ENCODE peak calls at places on chromosomes 1 and 21, in six cellular contexts. P is AG09309, B is NT2/D1, C is fibroblast of lung, O is tibial nerve, M is AG10803. S is an unnamed sample.

GRCh38 chr1:66370462-66370907 is 163.5 kb upstream of the SGIP1 start:
- DNase-seq in O (no peak), C (no peak), B (no peak), M (no peak), P (no peak), S (no peak)

GRCh38 chr1:210730023-210730422 is 401.3 kb downstream of the HHAT start:
- DNase-seq in P (no peak), O (no peak), M (no peak), B (no peak), C (no peak), S (no peak)

GRCh38 chr1:170730443-170730842 is 66.5 kb downstream of the PRRX1 start:
- DNase-seq in P (no peak), B (no peak), M (peak; percentile 46), C (no peak), O (no peak), S (no peak)

GRCh38 chr1:77370161-77370560 is 88.3 kb downstream of the AK5 start:
- DNase-seq in B (no peak), O (no peak), P (no peak), M (peak; percentile 21), C (no peak), S (peak; percentile 33)

GRCh38 chr1:177287237-177287636 is 116.5 kb downstream of the BRINP2 start:
- DNase-seq in O (no peak), M (no peak), P (no peak), B (no peak), C (no peak), S (no peak)

GRCh38 chr21:31731112-31731801 is 661 bp downstream of the SCAF4 start:
- DNase-seq in M (peak; percentile 34), O (no peak), P (no peak), C (peak; percentile 39), B (no peak), S (no peak)

GRCh38 chr1:90926971-90927370 is 94.9 kb downstream of the ZNF644 start:
- DNase-seq in P (no peak), O (no peak), B (peak; percentile 66), M (no peak), C (no peak), S (no peak)

GRCh38 chr1:184052194-184052559 is 647 bp downstream of the TSEN15 start:
- DNase-seq in C (no peak), O (no peak), B (no peak), P (no peak), M (peak; percentile 17), S (peak; percentile 18)

GRCh38 chr1:230173176-230173575 is 106.1 kb downstream of the GALNT2 start:
- DNase-seq in P (no peak), O (no peak), C (no peak), M (peak; percentile 25), B (no peak), S (no peak)

GRCh38 chr1:64482128-64482527 is 12.2 kb downstream of the CACHD1 start:
- DNase-seq in C (no peak), M (no peak), P (no peak), B (no peak), O (no peak), S (no peak)

GRCh38 chr21:45724994-45725843 is 81.7 kb downstream of the PCBP3 start:
- DNase-seq in P (no peak), C (no peak), M (no peak), O (no peak), B (no peak), S (no peak)

GRCh38 chr1:212909652-212910063 is 40.7 kb upstream of the VASH2 start:
- DNase-seq in O (no peak), C (no peak), M (no peak), P (no peak), B (peak; percentile 70), S (no peak)

GRCh38 chr1:34199927-34200326 is 23.2 kb downstream of the C1orf94 start:
- DNase-seq in O (no peak), P (peak; percentile 24), C (peak; percentile 82), B (no peak), M (peak; percentile 63), S (no peak)

GRCh38 chr1:55069280-55069679 is 29.9 kb downstream of the PCSK9 start:
- DNase-seq in O (no peak), B (no peak), M (no peak), C (no peak), P (no peak), S (no peak)

GRCh38 chr1:41678141-41678878 is 193.8 kb upstream of the EDN2 start:
- DNase-seq in M (peak; percentile 80), P (peak; percentile 32), C (peak; percentile 93), B (no peak), O (peak; percentile 60), S (peak; percentile 63)

GRCh38 chr1:28927442-28928305 is 13.3 kb downstream of the EPB41 start:
- DNase-seq in B (no peak), M (peak; percentile 52), P (peak; percentile 28), C (peak; percentile 24), O (no peak), S (peak; percentile 15)

GRCh38 chr1:242828828-242829227 is 304.3 kb upstream of the PLD5 start:
- DNase-seq in M (no peak), C (peak; percentile 22), O (no peak), B (peak; percentile 83), P (no peak), S (no peak)

GRCh38 chr1:228648647-228649383 is 86.5 kb upstream of the RHOU start:
- DNase-seq in O (no peak), M (no peak), B (no peak), C (no peak), P (no peak), S (no peak)

GRCh38 chr1:55426156-55426555 is 211.0 kb upstream of the USP24 start:
- DNase-seq in C (no peak), M (no peak), O (no peak), B (no peak), P (no peak), S (no peak)

GRCh38 chr1:230867903-230868735 is at the start of gene C1orf198:
- DNase-seq in M (no peak), C (no peak), O (peak; percentile 64), P (no peak), B (peak; percentile 55), S (peak; percentile 58)

GRCh38 chr21:36949171-36950141 is 17.0 kb downstream of the HLCS start:
- DNase-seq in P (no peak), C (no peak), B (no peak), M (no peak), O (no peak), S (no peak)

GRCh38 chr1:101816262-101816661 is 180.5 kb downstream of the OLFM3 start:
- DNase-seq in M (no peak), P (no peak), C (no peak), B (no peak), O (no peak), S (no peak)

DNA sequence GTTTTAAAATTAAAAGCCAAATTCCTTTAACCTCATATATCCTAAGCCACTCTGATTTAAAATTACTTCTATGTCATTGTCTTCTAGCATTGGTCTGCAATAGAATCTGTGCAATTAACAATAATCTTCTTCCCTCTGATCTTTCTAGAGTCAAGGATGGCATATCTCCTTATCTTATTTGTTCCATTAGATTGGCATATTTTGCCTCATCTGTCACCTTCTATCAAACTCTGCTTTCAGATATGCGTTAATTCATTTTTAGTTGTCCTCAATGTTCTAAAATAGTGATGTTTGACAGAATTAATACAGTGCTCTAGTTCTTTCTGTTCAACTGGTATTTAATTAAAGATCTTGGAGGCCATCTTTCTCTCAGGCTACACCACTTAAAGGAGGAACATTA is 3.1 kb downstream of the NRIP1 start:
- DNase-seq in O (no peak), M (no peak), C (no peak), B (no peak), P (no peak), S (no peak)
- H3K4me3 ChIP-seq in O (no peak overlapping the region), M (no peak overlapping the region), C (peak overlapping the region; percentile 80), B (no peak overlapping the region), P (no peak overlapping the region), S (no peak overlapping the region)

DNA sequence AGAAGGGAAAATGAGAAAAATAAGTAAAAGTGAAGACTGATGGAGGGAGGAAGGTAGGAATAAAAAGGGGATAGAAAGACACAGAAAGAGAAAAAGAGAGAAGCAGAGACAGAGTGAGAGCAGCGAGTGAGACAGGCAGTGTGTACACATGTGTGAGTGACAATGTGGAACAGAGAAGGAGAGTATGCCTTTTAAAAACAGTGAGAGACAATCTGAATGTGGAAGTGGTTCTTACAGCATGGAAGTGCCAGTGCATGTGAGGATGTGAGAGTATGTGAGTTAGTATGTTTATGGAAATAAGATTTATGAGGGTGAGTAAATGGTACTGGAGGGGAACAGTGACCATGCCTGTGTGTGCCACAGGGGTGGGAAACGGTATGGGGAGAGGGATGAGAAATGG is 1.2 kb downstream of the NEGR1 start:
- DNase-seq in C (no peak), O (no peak), P (no peak), M (peak; percentile 23), B (no peak), S (no peak)
- H3K4me3 ChIP-seq in C (peak overlapping the region; percentile 69), O (peak overlapping the region; percentile 60), P (peak overlapping the region; percentile 79), M (peak overlapping the region; percentile 85), B (no peak overlapping the region), S (no peak overlapping the region)

DNA sequence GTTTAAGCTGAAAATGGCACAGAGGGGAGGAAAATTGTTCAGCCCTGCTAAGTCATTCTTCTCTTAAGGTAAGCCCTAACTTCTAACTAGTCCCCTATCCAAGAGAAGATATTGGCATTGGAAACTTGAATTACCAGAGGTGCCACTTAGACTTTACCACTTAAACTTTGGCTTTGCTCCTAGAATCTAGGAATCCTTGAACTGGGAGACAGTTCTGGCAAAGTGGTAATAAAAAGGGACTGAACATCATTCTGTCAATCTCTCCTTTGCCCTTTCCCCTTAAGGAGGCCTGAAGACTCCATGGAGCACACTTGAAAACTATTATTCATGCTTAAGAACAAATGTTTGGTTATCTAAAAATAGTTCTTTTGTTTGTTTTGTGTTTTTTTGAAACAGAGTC is 8.4 kb downstream of the ATP1A4 start:
- DNase-seq in P (no peak), M (no peak), B (no peak), C (no peak), O (no peak), S (peak; percentile 9)
- H3K4me3 ChIP-seq in P (no peak overlapping the region), M (no peak overlapping the region), B (no peak overlapping the region), C (no peak overlapping the region), O (no peak overlapping the region), S (no peak overlapping the region)

GRCh38 chr1:6029351-6029750 is 16.3 kb upstream of the KCNAB2 start:
- DNase-seq in M (no peak), B (no peak), C (no peak), P (no peak), O (no peak), S (no peak)

GRCh38 chr1:6026095-6026809 is 19.4 kb upstream of the KCNAB2 start:
- DNase-seq in B (no peak), P (no peak), M (peak; percentile 55), O (peak; percentile 44), C (peak; percentile 16), S (peak; percentile 29)

GRCh38 chr1:6030144-6030543 is 15.5 kb upstream of the KCNAB2 start:
- DNase-seq in B (no peak), M (no peak), O (no peak), P (no peak), C (no peak), S (no peak)

GRCh38 chr1:6027591-6027990 is 18.1 kb upstream of the KCNAB2 start:
- DNase-seq in B (no peak), P (no peak), O (no peak), M (no peak), C (no peak), S (no peak)

GRCh38 chr1:6028042-6028895 is 17.4 kb upstream of the KCNAB2 start:
- DNase-seq in B (no peak), O (no peak), P (no peak), C (no peak), M (no peak), S (peak; percentile 27)
- H3K4me3 ChIP-seq in B (no peak overlapping the region), O (peak overlapping the region; percentile 38), P (no peak overlapping the region), C (no peak overlapping the region), M (no peak overlapping the region), S (no peak overlapping the region)